ENCODE peak calls at places on chromosomes 1 and 21, in five cellular contexts. One of them, this sample, is unnamed.

GRCh38 chr1:2074316-2074855 is 24.2 kb downstream of the PRKCZ start:
- DNase-seq in BJ: no peak
- DNase-seq in sigmoid colon: no peak
- DNase-seq in kidney glomerular epithelial cell: no peak
- DNase-seq in neuronal stem cell: no peak
- DNase-seq in this sample: no peak

GRCh38 chr1:14929547-14930223 is 223.9 kb upstream of the TMEM51 start:
- DNase-seq in BJ: peak; percentile 92
- DNase-seq in neuronal stem cell: no peak
- DNase-seq in sigmoid colon: no peak
- DNase-seq in kidney glomerular epithelial cell: peak; percentile 30
- DNase-seq in this sample: no peak

GRCh38 chr1:52365091-52365745 is 787 bp downstream of the CC2D1B start:
- DNase-seq in BJ: peak; percentile 35
- DNase-seq in sigmoid colon: peak; percentile 87
- DNase-seq in kidney glomerular epithelial cell: peak; percentile 62
- DNase-seq in neuronal stem cell: no peak
- DNase-seq in this sample: peak; percentile 4

GRCh38 chr1:177620636-177621190 is 349.1 kb downstream of the SEC16B start:
- DNase-seq in sigmoid colon: no peak
- DNase-seq in kidney glomerular epithelial cell: no peak
- DNase-seq in neuronal stem cell: no peak
- DNase-seq in BJ: no peak
- DNase-seq in this sample: no peak

GRCh38 chr1:183243190-183244065 is 57.4 kb downstream of the LAMC2 start:
- DNase-seq in kidney glomerular epithelial cell: no peak
- DNase-seq in neuronal stem cell: no peak
- DNase-seq in sigmoid colon: peak; percentile 93
- DNase-seq in BJ: no peak
- DNase-seq in this sample: no peak

GRCh38 chr21:15592271-15592860 is 137.4 kb upstream of the USP25 start:
- DNase-seq in neuronal stem cell: peak; percentile 36
- DNase-seq in sigmoid colon: no peak
- DNase-seq in kidney glomerular epithelial cell: peak; percentile 40
- DNase-seq in BJ: no peak
- DNase-seq in this sample: no peak

GRCh38 chr1:109772658-109773202 is 9.0 kb upstream of the EPS8L3 start:
- DNase-seq in sigmoid colon: peak; percentile 61
- DNase-seq in kidney glomerular epithelial cell: no peak
- DNase-seq in neuronal stem cell: no peak
- DNase-seq in BJ: no peak
- DNase-seq in this sample: no peak

GRCh38 chr1:154157520-154158306 is 2.8 kb upstream of the NUP210L start:
- DNase-seq in sigmoid colon: no peak
- DNase-seq in neuronal stem cell: peak; percentile 6
- DNase-seq in kidney glomerular epithelial cell: peak; percentile 32
- DNase-seq in BJ: no peak
- DNase-seq in this sample: no peak

GRCh38 chr1:244050835-244051444 is at the start of gene ZBTB18:
- DNase-seq in neuronal stem cell: no peak
- DNase-seq in sigmoid colon: no peak
- DNase-seq in kidney glomerular epithelial cell: peak; percentile 48
- DNase-seq in BJ: no peak
- DNase-seq in this sample: no peak

GRCh38 chr1:61975621-61976020 is 219.0 kb upstream of the L1TD1 start:
- DNase-seq in BJ: no peak
- DNase-seq in kidney glomerular epithelial cell: no peak
- DNase-seq in sigmoid colon: no peak
- DNase-seq in neuronal stem cell: no peak
- DNase-seq in this sample: no peak

GRCh38 chr1:202656057-202656456 is 54.2 kb downstream of the SYT2 start:
- DNase-seq in kidney glomerular epithelial cell: no peak
- DNase-seq in neuronal stem cell: no peak
- DNase-seq in sigmoid colon: no peak
- DNase-seq in BJ: no peak
- DNase-seq in this sample: no peak

GRCh38 chr1:181075727-181076350 is 12.7 kb upstream of the IER5 start:
- DNase-seq in neuronal stem cell: no peak
- DNase-seq in BJ: no peak
- DNase-seq in sigmoid colon: no peak
- DNase-seq in kidney glomerular epithelial cell: no peak
- DNase-seq in this sample: no peak

GRCh38 chr1:60277269-60277668 is 203.7 kb upstream of the C1orf87 start:
- DNase-seq in BJ: no peak
- DNase-seq in sigmoid colon: no peak
- DNase-seq in kidney glomerular epithelial cell: no peak
- DNase-seq in neuronal stem cell: no peak
- DNase-seq in this sample: no peak

GRCh38 chr1:234962340-234962989 is 166.2 kb downstream of the TOMM20 start:
- DNase-seq in sigmoid colon: peak; percentile 79
- DNase-seq in kidney glomerular epithelial cell: peak; percentile 98
- DNase-seq in neuronal stem cell: no peak
- DNase-seq in BJ: peak; percentile 99
- DNase-seq in this sample: peak; percentile 44

GRCh38 chr1:213704941-213705340 is 282.8 kb upstream of the PROX1 start:
- DNase-seq in kidney glomerular epithelial cell: no peak
- DNase-seq in neuronal stem cell: no peak
- DNase-seq in sigmoid colon: no peak
- DNase-seq in BJ: no peak
- DNase-seq in this sample: no peak

GRCh38 chr1:110582378-110582777 is 23.8 kb downstream of the KCNA2 start:
- DNase-seq in sigmoid colon: no peak
- DNase-seq in neuronal stem cell: no peak
- DNase-seq in kidney glomerular epithelial cell: no peak
- DNase-seq in BJ: no peak
- DNase-seq in this sample: no peak

GRCh38 chr1:17108786-17109185 is 10.5 kb downstream of the PADI2 start:
- DNase-seq in kidney glomerular epithelial cell: no peak
- DNase-seq in sigmoid colon: no peak
- DNase-seq in BJ: no peak
- DNase-seq in neuronal stem cell: no peak
- DNase-seq in this sample: no peak

GRCh38 chr1:22814176-22815042 is 103.8 kb downstream of the EPHB2 start:
- DNase-seq in neuronal stem cell: no peak
- DNase-seq in sigmoid colon: peak; percentile 96
- DNase-seq in kidney glomerular epithelial cell: no peak
- DNase-seq in BJ: peak; percentile 37
- DNase-seq in this sample: no peak

GRCh38 chr21:28334407-28334806 is 658.3 kb downstream of the LTN1 start:
- DNase-seq in BJ: no peak
- DNase-seq in kidney glomerular epithelial cell: peak; percentile 83
- DNase-seq in sigmoid colon: no peak
- DNase-seq in neuronal stem cell: no peak
- DNase-seq in this sample: no peak

GRCh38 chr1:11784993-11785769 is 20.6 kb downstream of the MTHFR start:
- DNase-seq in sigmoid colon: peak; percentile 87
- DNase-seq in kidney glomerular epithelial cell: peak; percentile 30
- DNase-seq in neuronal stem cell: peak; percentile 57
- DNase-seq in BJ: no peak
- DNase-seq in this sample: no peak

GRCh38 chr1:197103295-197103694 is 36.2 kb upstream of the F13B start:
- DNase-seq in BJ: no peak
- DNase-seq in kidney glomerular epithelial cell: no peak
- DNase-seq in neuronal stem cell: no peak
- DNase-seq in sigmoid colon: no peak
- DNase-seq in this sample: no peak

GRCh38 chr1:184826001-184826400 is 71.3 kb upstream of the EDEM3 start:
- DNase-seq in kidney glomerular epithelial cell: no peak
- DNase-seq in neuronal stem cell: no peak
- DNase-seq in sigmoid colon: no peak
- DNase-seq in BJ: no peak
- DNase-seq in this sample: no peak

GRCh38 chr1:85602536-85602935 is 22.0 kb downstream of the CCN1 start:
- DNase-seq in kidney glomerular epithelial cell: no peak
- DNase-seq in sigmoid colon: no peak
- DNase-seq in neuronal stem cell: no peak
- DNase-seq in BJ: no peak
- DNase-seq in this sample: no peak

GRCh38 chr1:3011631-3012510 is 9.4 kb upstream of the ACTRT2 start:
- DNase-seq in neuronal stem cell: no peak
- DNase-seq in sigmoid colon: peak; percentile 53
- DNase-seq in kidney glomerular epithelial cell: no peak
- DNase-seq in BJ: no peak
- DNase-seq in this sample: no peak

GRCh38 chr1:55378582-55378981 is 163.4 kb upstream of the USP24 start:
- DNase-seq in kidney glomerular epithelial cell: no peak
- DNase-seq in BJ: no peak
- DNase-seq in sigmoid colon: peak; percentile 69
- DNase-seq in neuronal stem cell: peak; percentile 36
- DNase-seq in this sample: no peak

GRCh38 chr21:46605759-46606426 is 1.0 kb upstream of the S100B start:
- DNase-seq in kidney glomerular epithelial cell: no peak
- DNase-seq in neuronal stem cell: no peak
- DNase-seq in BJ: no peak
- DNase-seq in sigmoid colon: no peak
- DNase-seq in this sample: no peak

GRCh38 chr1:234265861-234266260 is 107.4 kb upstream of the COA6 start:
- DNase-seq in kidney glomerular epithelial cell: no peak
- DNase-seq in sigmoid colon: no peak
- DNase-seq in BJ: no peak
- DNase-seq in neuronal stem cell: no peak
- DNase-seq in this sample: no peak

GRCh38 chr1:236067854-236068454 is 3.1 kb upstream of the NID1 start:
- DNase-seq in neuronal stem cell: no peak
- DNase-seq in BJ: no peak
- DNase-seq in kidney glomerular epithelial cell: no peak
- DNase-seq in sigmoid colon: peak; percentile 80
- DNase-seq in this sample: no peak

GRCh38 chr1:161260346-161260745 is 1.8 kb downstream of the PCP4L1 start:
- DNase-seq in neuronal stem cell: no peak
- DNase-seq in BJ: no peak
- DNase-seq in kidney glomerular epithelial cell: no peak
- DNase-seq in sigmoid colon: no peak
- DNase-seq in this sample: no peak

GRCh38 chr1:172393354-172393753 is 27.1 kb upstream of the C1orf105 start:
- DNase-seq in BJ: no peak
- DNase-seq in kidney glomerular epithelial cell: no peak
- DNase-seq in sigmoid colon: no peak
- DNase-seq in neuronal stem cell: no peak
- DNase-seq in this sample: no peak

GRCh38 chr1:93061895-93062792 is 16.9 kb upstream of the MTF2 start:
- DNase-seq in BJ: no peak
- DNase-seq in sigmoid colon: no peak
- DNase-seq in kidney glomerular epithelial cell: no peak
- DNase-seq in neuronal stem cell: no peak
- DNase-seq in this sample: no peak

GRCh38 chr1:161367684-161368398 is at the start of gene CFAP126:
- DNase-seq in neuronal stem cell: no peak
- DNase-seq in BJ: no peak
- DNase-seq in kidney glomerular epithelial cell: peak; percentile 78
- DNase-seq in sigmoid colon: peak; percentile 74
- DNase-seq in this sample: no peak

GRCh38 chr1:12159826-12160225 is 7.0 kb upstream of the TNFRSF1B start:
- DNase-seq in sigmoid colon: no peak
- DNase-seq in neuronal stem cell: no peak
- DNase-seq in BJ: no peak
- DNase-seq in kidney glomerular epithelial cell: no peak
- DNase-seq in this sample: no peak

GRCh38 chr1:45622891-45623394 is 911 bp downstream of the CCDC17 start:
- DNase-seq in BJ: no peak
- DNase-seq in neuronal stem cell: no peak
- DNase-seq in kidney glomerular epithelial cell: no peak
- DNase-seq in sigmoid colon: no peak
- DNase-seq in this sample: no peak

GRCh38 chr1:31054349-31054748 is 11.2 kb downstream of the PUM1 start:
- DNase-seq in kidney glomerular epithelial cell: no peak
- DNase-seq in BJ: no peak
- DNase-seq in neuronal stem cell: no peak
- DNase-seq in sigmoid colon: no peak
- DNase-seq in this sample: no peak